ENCODE peak calls at places on chromosomes 1 and 21, in nine cellular contexts. One of them, this sample, is unnamed.

GRCh38 chr21:38323721-38324591 is 67.2 kb downstream of the KCNJ15 start:
- DNase-seq in T-helper 1 cell: no peak
- DNase-seq in DMS79: no peak
- DNase-seq in testis: no peak
- DNase-seq in GM04504: peak
- DNase-seq in amygdala: no peak
- DNase-seq in GOT3: no peak
- DNase-seq in stimulated activated CD4-positive, alpha-beta T cell treated with anti-CD3 and anti-CD28 coated beads, Interleukin-1b, Interleukin-23, amount 100 ng/mL, for 4 hours: no peak
- DNase-seq in LHCN-M2: peak
- DNase-seq in this sample: no peak

GRCh38 chr1:980602-981395 is 1.1 kb downstream of the PERM1 start:
- DNase-seq in T-helper 1 cell: no peak
- DNase-seq in stimulated activated CD4-positive, alpha-beta T cell treated with anti-CD3 and anti-CD28 coated beads, Interleukin-1b, Interleukin-23, amount 100 ng/mL, for 4 hours: no peak
- DNase-seq in amygdala: no peak
- DNase-seq in DMS79: no peak
- DNase-seq in testis: no peak
- DNase-seq in GOT3: no peak
- DNase-seq in GM04504: no peak
- DNase-seq in LHCN-M2: no peak
- DNase-seq in this sample: no peak

GRCh38 chr1:95381980-95382379 is 148.0 kb downstream of the RWDD3 start:
- DNase-seq in T-helper 1 cell: no peak
- DNase-seq in stimulated activated CD4-positive, alpha-beta T cell treated with anti-CD3 and anti-CD28 coated beads, Interleukin-1b, Interleukin-23, amount 100 ng/mL, for 4 hours: no peak
- DNase-seq in GM04504: no peak
- DNase-seq in GOT3: no peak
- DNase-seq in amygdala: no peak
- DNase-seq in LHCN-M2: no peak
- DNase-seq in DMS79: peak
- DNase-seq in testis: no peak
- DNase-seq in this sample: no peak

GRCh38 chr1:25800538-25801377 is 765 bp downstream of the SELENON start:
- DNase-seq in stimulated activated CD4-positive, alpha-beta T cell treated with anti-CD3 and anti-CD28 coated beads, Interleukin-1b, Interleukin-23, amount 100 ng/mL, for 4 hours: no peak
- DNase-seq in GM04504: no peak
- DNase-seq in testis: peak
- DNase-seq in T-helper 1 cell: no peak
- DNase-seq in GOT3: no peak
- DNase-seq in LHCN-M2: no peak
- DNase-seq in amygdala: no peak
- DNase-seq in DMS79: no peak
- DNase-seq in this sample: no peak

GRCh38 chr1:162400790-162401189 is 11.1 kb downstream of the SH2D1B start:
- DNase-seq in LHCN-M2: no peak
- DNase-seq in DMS79: no peak
- DNase-seq in stimulated activated CD4-positive, alpha-beta T cell treated with anti-CD3 and anti-CD28 coated beads, Interleukin-1b, Interleukin-23, amount 100 ng/mL, for 4 hours: no peak
- DNase-seq in GOT3: no peak
- DNase-seq in testis: no peak
- DNase-seq in GM04504: no peak
- DNase-seq in amygdala: no peak
- DNase-seq in T-helper 1 cell: no peak
- DNase-seq in this sample: no peak

GRCh38 chr21:45572231-45572630 is 30.0 kb upstream of the SLC19A1 start:
- DNase-seq in GM04504: no peak
- DNase-seq in amygdala: no peak
- DNase-seq in T-helper 1 cell: no peak
- DNase-seq in stimulated activated CD4-positive, alpha-beta T cell treated with anti-CD3 and anti-CD28 coated beads, Interleukin-1b, Interleukin-23, amount 100 ng/mL, for 4 hours: no peak
- DNase-seq in LHCN-M2: no peak
- DNase-seq in GOT3: no peak
- DNase-seq in testis: no peak
- DNase-seq in DMS79: no peak
- DNase-seq in this sample: no peak

GRCh38 chr1:33168556-33169289 is 13.1 kb downstream of the TRIM62 start:
- DNase-seq in GOT3: no peak
- DNase-seq in GM04504: no peak
- DNase-seq in T-helper 1 cell: no peak
- DNase-seq in stimulated activated CD4-positive, alpha-beta T cell treated with anti-CD3 and anti-CD28 coated beads, Interleukin-1b, Interleukin-23, amount 100 ng/mL, for 4 hours: no peak
- DNase-seq in LHCN-M2: no peak
- DNase-seq in amygdala: no peak
- DNase-seq in testis: no peak
- DNase-seq in DMS79: no peak
- DNase-seq in this sample: no peak

GRCh38 chr1:160211010-160211790 is 6.0 kb downstream of the PEA15 start:
- DNase-seq in stimulated activated CD4-positive, alpha-beta T cell treated with anti-CD3 and anti-CD28 coated beads, Interleukin-1b, Interleukin-23, amount 100 ng/mL, for 4 hours: no peak
- DNase-seq in testis: no peak
- DNase-seq in amygdala: peak
- DNase-seq in GOT3: no peak
- DNase-seq in LHCN-M2: no peak
- DNase-seq in DMS79: no peak
- DNase-seq in GM04504: no peak
- DNase-seq in T-helper 1 cell: no peak
- DNase-seq in this sample: no peak

GRCh38 chr1:193694741-193695140 is 508.3 kb upstream of the B3GALT2 start:
- DNase-seq in amygdala: no peak
- DNase-seq in LHCN-M2: no peak
- DNase-seq in testis: no peak
- DNase-seq in T-helper 1 cell: no peak
- DNase-seq in GOT3: no peak
- DNase-seq in stimulated activated CD4-positive, alpha-beta T cell treated with anti-CD3 and anti-CD28 coated beads, Interleukin-1b, Interleukin-23, amount 100 ng/mL, for 4 hours: no peak
- DNase-seq in DMS79: no peak
- DNase-seq in GM04504: no peak
- DNase-seq in this sample: no peak

GRCh38 chr1:39462074-39462473 is 29.4 kb upstream of the BMP8A start:
- DNase-seq in GM04504: no peak
- DNase-seq in GOT3: no peak
- DNase-seq in amygdala: no peak
- DNase-seq in T-helper 1 cell: no peak
- DNase-seq in LHCN-M2: peak
- DNase-seq in stimulated activated CD4-positive, alpha-beta T cell treated with anti-CD3 and anti-CD28 coated beads, Interleukin-1b, Interleukin-23, amount 100 ng/mL, for 4 hours: no peak
- DNase-seq in testis: no peak
- DNase-seq in DMS79: no peak
- DNase-seq in this sample: no peak